ENCODE peak calls at places on chromosomes 2 and 18, in eight cellular contexts. B is WERI-Rb-1; D is OCI-LY7; S is psoas muscle; R is CD8-positive, alpha-beta T cell; O is D721Med; C is fibroblast of mammary gland; Y is H9. W is an unnamed sample.

GRCh38 chr2:31294230-31294629 is 60.3 kb downstream of the EHD3 start:
- DNase-seq in B (no peak), D (no peak), S (no peak), R (no peak), O (no peak), C (no peak), Y (no peak), W (no peak)

GRCh38 chr2:180208841-180209240 is 201.7 kb upstream of the CWC22 start:
- DNase-seq in B (no peak), D (no peak), S (no peak), R (no peak), O (no peak), C (peak; percentile 48), Y (no peak), W (no peak)

GRCh38 chr2:238916875-238917590 is 69.1 kb downstream of the TWIST2 start:
- DNase-seq in B (no peak), D (no peak), S (no peak), R (no peak), O (no peak), C (no peak), Y (no peak), W (no peak)

GRCh38 chr2:18401471-18401870 is 159.0 kb downstream of the RDH14 start:
- DNase-seq in B (no peak), D (no peak), S (no peak), R (no peak), O (no peak), C (no peak), Y (no peak), W (no peak)

GRCh38 chr2:85411405-85411748 is 1.2 kb upstream of the CAPG start:
- DNase-seq in B (no peak), D (no peak), S (no peak), R (no peak), O (no peak), C (no peak), Y (no peak), W (no peak)

GRCh38 chr18:26185267-26185666 is 41.0 kb upstream of the TAF4B start:
- DNase-seq in B (no peak), D (no peak), S (no peak), R (no peak), O (no peak), C (no peak), Y (no peak), W (no peak)

GRCh38 chr2:138964413-138964812 is 184.2 kb upstream of the NXPH2 start:
- DNase-seq in B (no peak), D (no peak), S (no peak), R (no peak), O (no peak), C (no peak), Y (no peak), W (no peak)

GRCh38 chr18:78727877-78728276 is 251.7 kb upstream of the SALL3 start:
- DNase-seq in B (peak; percentile 5), D (no peak), S (no peak), R (no peak), O (no peak), C (no peak), Y (peak; percentile 10), W (no peak)

GRCh38 chr18:6920099-6920955 is 190.8 kb downstream of the ARHGAP28 start:
- DNase-seq in B (peak; percentile 77), D (peak; percentile 29), S (no peak), R (no peak), O (no peak), C (peak; percentile 77), Y (peak; percentile 80), W (peak; percentile 68)

GRCh38 chr2:221495766-221496165 is 76.3 kb downstream of the EPHA4 start:
- DNase-seq in B (no peak), D (no peak), S (no peak), R (no peak), O (no peak), C (no peak), Y (no peak), W (no peak)

GRCh38 chr2:237291138-237291792 is 122.7 kb downstream of the COL6A3 start:
- DNase-seq in B (no peak), D (no peak), S (peak; percentile 94), R (peak; percentile 17), O (no peak), C (peak; percentile 99), Y (no peak), W (no peak)

GRCh38 chr2:66839551-66840320 is 404.8 kb downstream of the MEIS1 start:
- DNase-seq in B (no peak), D (no peak), S (no peak), R (no peak), O (no peak), C (peak; percentile 97), Y (no peak), W (no peak)

GRCh38 chr2:48414640-48414979 is 115.3 kb upstream of the STON1 start:
- DNase-seq in B (no peak), D (no peak), S (no peak), R (no peak), O (no peak), C (no peak), Y (no peak), W (no peak)

GRCh38 chr18:57959278-57959677 is 84.7 kb upstream of the NEDD4L start:
- DNase-seq in B (peak; percentile 65), D (peak; percentile 21), S (no peak), R (no peak), O (no peak), C (peak; percentile 65), Y (peak; percentile 46), W (peak; percentile 41)

GRCh38 chr18:13447621-13448020 is 229.1 kb downstream of the LDLRAD4 start:
- DNase-seq in B (peak; percentile 91), D (no peak), S (peak; percentile 82), R (no peak), O (no peak), C (peak; percentile 23), Y (peak; percentile 47), W (no peak)

GRCh38 chr2:157875720-157876065 is 437 bp downstream of the ACVR1 start:
- DNase-seq in B (peak; percentile 51), D (no peak), S (no peak), R (peak; percentile 58), O (no peak), C (no peak), Y (no peak), W (peak; percentile 76)

GRCh38 chr18:23631746-23632145 is 31.0 kb downstream of the ANKRD29 start:
- DNase-seq in B (no peak), D (no peak), S (no peak), R (no peak), O (no peak), C (no peak), Y (peak; percentile 51), W (no peak)

GRCh38 chr2:241897231-241897916 is 27.8 kb downstream of the RTP5 start:
- DNase-seq in B (no peak), D (no peak), S (no peak), R (no peak), O (no peak), C (no peak), Y (peak; percentile 22), W (no peak)

GRCh38 chr2:112321375-112322320 is 46.3 kb downstream of the ZC3H6 start:
- DNase-seq in B (no peak), D (no peak), S (no peak), R (no peak), O (no peak), C (peak; percentile 11), Y (no peak), W (no peak)

GRCh38 chr2:216012133-216012829 is 1.1 kb downstream of the MREG start:
- DNase-seq in B (peak; percentile 49), D (peak; percentile 7), S (no peak), R (no peak), O (no peak), C (peak; percentile 27), Y (no peak), W (no peak)

GRCh38 chr18:50836521-50836957 is 16.7 kb upstream of the MRO start:
- DNase-seq in B (no peak), D (peak; percentile 47), S (no peak), R (no peak), O (no peak), C (peak; percentile 69), Y (no peak), W (no peak)

GRCh38 chr2:218406949-218407703 is 7.5 kb downstream of the CTDSP1 start:
- DNase-seq in B (peak; percentile 70), D (no peak), S (peak; percentile 83), R (peak; percentile 68), O (no peak), C (peak; percentile 77), Y (peak; percentile 51), W (no peak)

GRCh38 chr2:218404351-218405145 is 4.9 kb downstream of the CTDSP1 start:
- DNase-seq in B (no peak), D (peak; percentile 48), S (no peak), R (peak; percentile 16), O (no peak), C (no peak), Y (no peak), W (no peak)

GRCh38 chr2:218407717-218408116 is 8.0 kb downstream of the CTDSP1 start:
- DNase-seq in B (no peak), D (peak; percentile 9), S (no peak), R (no peak), O (no peak), C (no peak), Y (peak; percentile 32), W (no peak)

GRCh38 chr2:218405365-218406208 is 5.9 kb downstream of the CTDSP1 start:
- DNase-seq in B (peak; percentile 38), D (peak; percentile 41), S (no peak), R (no peak), O (no peak), C (no peak), Y (no peak), W (no peak)

GRCh38 chr2:218406209-218406948 is 6.7 kb downstream of the CTDSP1 start:
- DNase-seq in B (peak; percentile 97), D (peak; percentile 95), S (peak; percentile 99), R (peak; percentile 95), O (peak; percentile 92), C (peak; percentile 91), Y (peak; percentile 96), W (peak; percentile 97)
- TF ChIP-seq CTCF in B (peak; percentile 86), D (peak; percentile 84), S (peak; percentile 71), R (peak; percentile 59), O (peak; percentile 74), C (peak; percentile 67), Y (peak; percentile 75), W (peak; percentile 90)

GRCh38 chr2:192044496-192044895 is 150.2 kb downstream of the TMEFF2 start:
- DNase-seq in B (no peak), D (no peak), S (no peak), R (no peak), O (no peak), C (no peak), Y (no peak), W (no peak)
- TF ChIP-seq CTCF in B (peak; percentile 8), D (no peak), S (no peak), R (no peak), O (no peak), C (no peak), Y (peak; percentile 48), W (no peak)

DNA sequence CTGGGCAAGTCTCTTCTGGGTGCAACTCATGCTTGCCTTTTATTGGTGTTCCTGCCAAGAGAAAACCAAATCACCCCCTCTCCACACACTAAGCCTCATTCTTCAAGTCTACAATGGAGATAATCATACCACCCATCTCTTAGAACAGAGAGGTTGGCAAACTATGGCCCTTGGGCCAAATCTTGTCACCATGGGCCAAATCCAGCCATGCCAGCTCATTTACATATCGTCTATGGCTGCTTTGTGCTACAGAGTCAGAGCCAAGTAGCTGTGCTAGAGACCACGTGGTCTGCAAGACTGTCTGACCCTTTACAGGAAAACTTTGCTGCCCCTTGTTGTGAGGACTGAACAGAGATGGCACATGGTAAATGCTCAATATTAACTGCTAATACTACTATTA is 270.3 kb upstream of the PARD3B start:
- DNase-seq in B (no peak), D (no peak), S (no peak), R (no peak), O (no peak), C (no peak), Y (no peak), W (no peak)
- TF ChIP-seq CTCF in B (no peak), D (no peak), S (no peak), R (no peak), O (no peak), C (no peak), Y (no peak), W (no peak)

GRCh38 chr2:193985272-193985671 is 1671.8 kb upstream of the SLC39A10 start:
- DNase-seq in B (no peak), D (no peak), S (no peak), R (no peak), O (no peak), C (no peak), Y (no peak), W (no peak)
- TF ChIP-seq CTCF in B (no peak), D (no peak), S (no peak), R (no peak), O (no peak), C (no peak), Y (no peak), W (no peak)